ENCODE peak calls at places on chromosomes 5 and 9, in six cellular contexts. Z is suprapubic skin; T is tibial nerve; V is aorta; Y is testis; Q is CD8-positive, alpha-beta T cell. J is an unnamed sample. For H3K27me3, the result is how much of the 10 kb centered on the place peaks cover.

GRCh38 chr9:109107402-109108240 is 12.1 kb downstream of the TMEM245 start:
- DNase-seq in Z (no peak), T (no peak), V (no peak), Y (no peak), Q (no peak), J (no peak)

GRCh38 chr5:77431286-77431685 is 60.8 kb downstream of the WDR41 start:
- DNase-seq in Z (no peak), T (no peak), V (no peak), Y (no peak), Q (no peak), J (no peak)

GRCh38 chr5:171275822-171276544 is 33.1 kb upstream of the TLX3 start:
- DNase-seq in Z (no peak), T (no peak), V (no peak), Y (peak), Q (no peak), J (no peak)

GRCh38 chr5:138951091-138951985 is 76.2 kb upstream of the LRRTM2 start:
- DNase-seq in Z (no peak), T (no peak), V (no peak), Y (no peak), Q (no peak), J (no peak)

GRCh38 chr5:168916266-168916665 is 337.1 kb upstream of the PANK3 start:
- DNase-seq in Z (peak), T (peak), V (peak), Y (peak), Q (no peak), J (peak)

GRCh38 chr5:42767491-42768105 is 11.0 kb downstream of the CCDC152 start:
- DNase-seq in Z (no peak), T (no peak), V (no peak), Y (no peak), Q (no peak), J (no peak)

GRCh38 chr9:33108472-33108871 is 32.0 kb upstream of the SMU1 start:
- DNase-seq in Z (no peak), T (no peak), V (no peak), Y (peak), Q (no peak), J (no peak)

GRCh38 chr5:150211156-150212030 is 21.5 kb downstream of the SLC6A7 start:
- DNase-seq in Z (no peak), T (no peak), V (no peak), Y (no peak), Q (no peak), J (no peak)

GRCh38 chr5:153960269-153961215 is 78.2 kb downstream of the FAM114A2 start:
- DNase-seq in Z (no peak), T (no peak), V (no peak), Y (no peak), Q (no peak), J (no peak)

GRCh38 chr9:127489471-127490115 is 38.3 kb downstream of the LRSAM1 start:
- DNase-seq in Z (no peak), T (no peak), V (no peak), Y (no peak), Q (no peak), J (no peak)

GRCh38 chr9:119020730-119021333 is 348.4 kb downstream of the BRINP1 start:
- DNase-seq in Z (no peak), T (no peak), V (no peak), Y (no peak), Q (no peak), J (no peak)

GRCh38 chr5:168314735-168315411 is 23.4 kb downstream of the WWC1 start:
- DNase-seq in Z (no peak), T (no peak), V (no peak), Y (no peak), Q (no peak), J (no peak)

GRCh38 chr9:131624636-131625241 is 79.4 kb downstream of the PRRT1B start:
- DNase-seq in Z (no peak), T (no peak), V (no peak), Y (no peak), Q (no peak), J (peak)

GRCh38 chr9:105413486-105414068 is 34.3 kb upstream of the FSD1L start:
- DNase-seq in Z (no peak), T (peak), V (no peak), Y (peak), Q (no peak), J (no peak)

GRCh38 chr5:177300236-177300880 is 3.2 kb downstream of the RAB24 start:
- DNase-seq in Z (peak), T (peak), V (peak), Y (no peak), Q (peak), J (no peak)

GRCh38 chr5:143119301-143119769 is 284.2 kb downstream of the NR3C1 start:
- DNase-seq in Z (no peak), T (no peak), V (no peak), Y (no peak), Q (no peak), J (no peak)

GRCh38 chr5:178392998-178393397 is 160.4 kb upstream of the PHYKPL start:
- DNase-seq in Z (no peak), T (no peak), V (peak), Y (no peak), Q (no peak), J (no peak)

GRCh38 chr5:116442095-116442534 is 132.5 kb downstream of the SEMA6A start:
- DNase-seq in Z (no peak), T (no peak), V (no peak), Y (no peak), Q (no peak), J (peak)

GRCh38 chr9:19992556-19992955 is 203.7 kb upstream of the SLC24A2 start:
- DNase-seq in Z (no peak), T (no peak), V (no peak), Y (no peak), Q (no peak), J (no peak)

GRCh38 chr9:14180942-14181270 is 133.0 kb downstream of the NFIB start:
- DNase-seq in Z (no peak), T (no peak), V (no peak), Y (no peak), Q (no peak), J (no peak)
- H3K27ac ChIP-seq in Z (peak), T (peak), V (no peak), Y (no peak), Q (no peak), J (peak)

GRCh38 chr9:36760667-36761066 is 188.0 kb downstream of the MELK start:
- DNase-seq in Z (no peak), T (no peak), V (no peak), Y (no peak), Q (no peak), J (no peak)

GRCh38 chr9:36755019-36755418 is 182.3 kb downstream of the MELK start:
- DNase-seq in Z (no peak), T (no peak), V (no peak), Y (no peak), Q (no peak), J (no peak)

GRCh38 chr9:36759976-36760375 is 187.3 kb downstream of the MELK start:
- DNase-seq in Z (no peak), T (no peak), V (peak), Y (no peak), Q (no peak), J (no peak)

GRCh38 chr9:36762958-36763357 is 190.3 kb downstream of the MELK start:
- DNase-seq in Z (no peak), T (no peak), V (peak), Y (no peak), Q (no peak), J (no peak)

GRCh38 chr9:36759141-36759540 is 186.4 kb downstream of the MELK start:
- DNase-seq in Z (no peak), T (no peak), V (no peak), Y (no peak), Q (no peak), J (no peak)
- H3K27me3 ChIP-seq in Z (half or more), T (under half), V (under half), Y (under half), Q (under half), J (under half)

GRCh38 chr9:727767-728166 is 113.7 kb upstream of the DMRT1 start:
- DNase-seq in Z (no peak), T (no peak), V (no peak), Y (no peak), Q (no peak), J (no peak)
- H3K27ac ChIP-seq in Z (no peak), T (no peak), V (no peak), Y (no peak), Q (no peak), J (no peak)

DNA sequence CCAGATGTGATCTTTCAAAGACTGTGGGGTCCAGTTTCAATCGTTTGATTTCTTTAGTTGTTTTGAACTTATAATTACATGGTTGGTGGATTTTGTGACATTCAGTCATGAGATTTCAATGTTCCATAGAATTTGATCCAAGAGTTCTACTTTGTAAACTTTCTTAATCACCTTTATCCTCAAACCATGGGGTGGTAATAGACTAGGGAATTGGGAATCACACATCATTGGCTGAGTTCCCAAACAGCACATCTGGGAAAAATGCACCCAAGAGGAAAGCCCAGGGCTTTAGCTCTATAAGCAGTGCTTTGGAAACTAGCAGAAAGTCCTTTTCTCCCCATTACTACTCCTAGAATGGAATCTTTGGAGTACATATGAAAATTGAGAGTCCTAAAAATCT is 177.6 kb downstream of the NNT start:
- DNase-seq in Z (no peak), T (no peak), V (no peak), Y (no peak), Q (no peak), J (no peak)
- H3K27me3 ChIP-seq in Z (under half), T (under half), V (under half), Y (under half), Q (under half), J (under half)

GRCh38 chr5:159184236-159184635 is 25.1 kb downstream of the RNF145 start:
- DNase-seq in Z (no peak), T (no peak), V (no peak), Y (no peak), Q (no peak), J (no peak)

GRCh38 chr5:159185773-159186172 is 23.6 kb downstream of the RNF145 start:
- DNase-seq in Z (no peak), T (no peak), V (no peak), Y (no peak), Q (no peak), J (no peak)

GRCh38 chr5:159187674-159188164 is 21.6 kb downstream of the RNF145 start:
- DNase-seq in Z (no peak), T (no peak), V (no peak), Y (no peak), Q (no peak), J (no peak)

GRCh38 chr5:159184858-159185381 is 24.4 kb downstream of the RNF145 start:
- DNase-seq in Z (no peak), T (no peak), V (no peak), Y (no peak), Q (no peak), J (no peak)

DNA sequence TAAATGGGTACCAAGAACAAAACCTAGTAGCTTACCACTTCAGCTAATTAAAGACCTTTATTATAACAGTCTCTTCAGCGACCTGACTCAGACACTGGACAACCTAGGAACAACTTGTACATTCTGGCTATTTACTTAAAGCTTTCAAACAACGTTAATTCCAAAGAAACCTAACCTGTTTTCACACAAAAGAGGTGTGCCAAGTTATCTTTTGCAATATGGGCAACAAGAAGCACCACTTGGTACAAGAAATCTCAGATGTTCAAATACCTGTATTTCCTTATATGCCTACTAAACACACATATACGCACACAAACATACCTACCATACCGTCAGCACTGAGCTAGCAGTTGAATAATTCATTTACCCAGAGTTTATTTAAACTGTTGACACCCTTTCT is 23.0 kb downstream of the RNF145 start:
- DNase-seq in Z (no peak), T (no peak), V (no peak), Y (no peak), Q (no peak), J (no peak)
- H3K27ac ChIP-seq in Z (no peak), T (no peak), V (no peak), Y (no peak), Q (no peak), J (no peak)

GRCh38 chr9:136129176-136129575 is 10.5 kb upstream of the TMEM250 start:
- DNase-seq in Z (no peak), T (no peak), V (no peak), Y (no peak), Q (no peak), J (no peak)
- H3K27me3 ChIP-seq in Z (half or more), T (half or more), V (under half), Y (under half), Q (under half), J (under half)

GRCh38 chr5:14424011-14424685 is 157.4 kb upstream of the OTULINL start:
- DNase-seq in Z (no peak), T (no peak), V (no peak), Y (no peak), Q (no peak), J (no peak)
- H3K27ac ChIP-seq in Z (no peak), T (no peak), V (no peak), Y (no peak), Q (no peak), J (no peak)